ENCODE peak calls at places on chromosomes 7 and 10, in seven cellular contexts. I, M, R, Q, S, K and L are unnamed samples.

GRCh38 chr7:34761627-34762026 is 103.6 kb downstream of the NPSR1 start:
- DNase-seq in M (no peak), S (no peak), R (no peak), K (no peak), Q (no peak), I (no peak), L (no peak)

GRCh38 chr10:83667594-83667993 is 471.7 kb upstream of the GHITM start:
- DNase-seq in S (no peak), M (no peak), R (no peak), Q (no peak), I (no peak), K (no peak), L (no peak)

GRCh38 chr10:53646525-53646924 is 873.9 kb upstream of the MBL2 start:
- DNase-seq in Q (no peak), I (no peak), S (no peak), K (no peak), M (no peak), R (no peak), L (no peak)

GRCh38 chr7:1024331-1024761 is 20.0 kb upstream of the GPR146 start:
- DNase-seq in S (peak), R (no peak), K (no peak), Q (no peak), M (no peak), I (no peak), L (no peak)

GRCh38 chr10:9508616-9509015 is 1454.1 kb downstream of the GATA3 start:
- DNase-seq in S (no peak), M (no peak), K (no peak), I (no peak), R (no peak), Q (no peak), L (no peak)

GRCh38 chr10:122499491-122499941 is 38.2 kb downstream of the HTRA1 start:
- DNase-seq in R (peak), S (no peak), M (peak), I (no peak), K (no peak), Q (peak), L (no peak)

GRCh38 chr10:21700474-21700873 is 166.4 kb downstream of the MLLT10 start:
- DNase-seq in M (no peak), S (no peak), K (no peak), R (no peak), Q (no peak), I (no peak), L (no peak)

GRCh38 chr7:146321301-146321700 is 204.7 kb downstream of the CNTNAP2 start:
- DNase-seq in Q (no peak), M (no peak), S (no peak), R (no peak), I (no peak), K (no peak), L (no peak)

GRCh38 chr7:137992738-137993394 is 9.0 kb downstream of the CREB3L2 start:
- DNase-seq in R (peak), M (no peak), I (no peak), K (peak), Q (peak), S (no peak), L (peak)

GRCh38 chr7:50782376-50783208 is at the start of gene GRB10:
- DNase-seq in Q (no peak), R (peak), M (peak), I (peak), K (no peak), S (no peak), L (no peak)

GRCh38 chr10:113945075-113945686 is 90.7 kb downstream of the NHLRC2 start:
- DNase-seq in Q (no peak), R (peak), K (peak), I (peak), S (no peak), M (no peak), L (no peak)

GRCh38 chr10:119466655-119467054 is 75.9 kb downstream of the RGS10 start:
- DNase-seq in R (no peak), Q (no peak), I (peak), K (no peak), S (no peak), M (no peak), L (peak)

GRCh38 chr10:28678687-28679457 is 1.6 kb downstream of the BAMBI start:
- DNase-seq in Q (no peak), I (peak), M (no peak), R (peak), S (peak), K (no peak), L (peak)

GRCh38 chr7:41921453-41921912 is 218.6 kb upstream of the INHBA start:
- DNase-seq in K (peak), S (no peak), I (no peak), R (no peak), M (no peak), Q (peak), L (no peak)

GRCh38 chr7:133955208-133955607 is 171.9 kb upstream of the LRGUK start:
- DNase-seq in Q (no peak), R (no peak), S (no peak), K (no peak), I (no peak), M (no peak), L (no peak)

GRCh38 chr10:104966563-104967280 is 325.6 kb downstream of the SORCS3 start:
- DNase-seq in I (no peak), K (no peak), M (no peak), R (no peak), S (no peak), Q (no peak), L (no peak)

GRCh38 chr10:77328272-77328816 is 309.3 kb downstream of the KCNMA1 start:
- DNase-seq in R (no peak), Q (no peak), K (no peak), I (peak), S (no peak), M (no peak), L (peak)

GRCh38 chr10:1299041-1299726 is 243.0 kb downstream of the WDR37 start:
- DNase-seq in S (no peak), M (no peak), I (no peak), K (no peak), Q (no peak), R (no peak), L (peak)

GRCh38 chr10:72320676-72321247 is 34.0 kb downstream of the DNAJB12 start:
- DNase-seq in M (no peak), I (peak), R (peak), K (peak), Q (peak), S (peak), L (peak)

GRCh38 chr7:4642468-4643203 is 39.5 kb upstream of the FOXK1 start:
- DNase-seq in Q (no peak), I (no peak), M (no peak), K (no peak), S (no peak), R (no peak), L (peak)

GRCh38 chr7:5629941-5630340 is 151.5 kb downstream of the RNF216 start:
- DNase-seq in M (no peak), R (peak), Q (no peak), K (peak), I (peak), S (no peak), L (peak)

GRCh38 chr7:123557016-123557630 is 495 bp downstream of the NDUFA5 start:
- DNase-seq in M (no peak), Q (no peak), S (no peak), I (peak), K (peak), R (peak), L (no peak)

GRCh38 chr10:6162589-6163356 is 40.0 kb upstream of the PFKFB3 start:
- DNase-seq in Q (no peak), M (no peak), S (no peak), I (no peak), K (no peak), R (no peak), L (no peak)

GRCh38 chr10:88027570-88027969 is 164.1 kb downstream of the PTEN start:
- DNase-seq in I (no peak), R (no peak), K (no peak), M (no peak), S (peak), Q (no peak), L (no peak)

GRCh38 chr10:127410030-127410429 is 139.1 kb upstream of the NPS start:
- DNase-seq in I (no peak), M (no peak), R (no peak), Q (no peak), S (no peak), K (no peak), L (no peak)

GRCh38 chr10:71213127-71213616 is 802 bp downstream of the UNC5B start:
- DNase-seq in Q (peak), S (peak), R (peak), I (peak), K (peak), M (peak), L (peak)

GRCh38 chr7:137628211-137628610 is 218.6 kb downstream of the DGKI start:
- DNase-seq in Q (no peak), S (no peak), K (no peak), M (no peak), I (no peak), R (no peak), L (no peak)

GRCh38 chr7:80481196-80481884 is 30.5 kb downstream of the GNAT3 start:
- DNase-seq in Q (no peak), I (peak), S (no peak), R (no peak), M (no peak), K (peak), L (no peak)

GRCh38 chr7:2358968-2359527 is 4.4 kb downstream of the EIF3B start:
- DNase-seq in Q (no peak), S (no peak), K (no peak), R (no peak), I (no peak), M (no peak), L (no peak)

GRCh38 chr10:6621536-6621935 is 41.5 kb upstream of the PRKCQ start:
- DNase-seq in S (no peak), Q (no peak), I (no peak), R (no peak), M (no peak), K (no peak), L (no peak)

GRCh38 chr10:17423641-17424186 is 30.7 kb downstream of the ST8SIA6 start:
- DNase-seq in S (no peak), K (no peak), Q (no peak), I (no peak), R (no peak), M (no peak), L (no peak)

GRCh38 chr10:970311-971149 is 17.7 kb upstream of the GTPBP4 start:
- DNase-seq in K (peak), S (no peak), R (no peak), Q (no peak), I (peak), M (no peak), L (no peak)

GRCh38 chr10:46523881-46524470 is 32.5 kb downstream of the GPRIN2 start:
- DNase-seq in Q (peak), R (peak), I (peak), K (peak), S (no peak), M (peak), L (peak)

GRCh38 chr10:7872041-7872442 is 53.7 kb downstream of the TAF3 start:
- DNase-seq in R (peak), K (no peak), I (peak), Q (no peak), M (no peak), S (peak), L (no peak)
- TF ChIP-seq CTCF in R (peak), K (peak), I (peak), Q (peak), M (peak), S (peak), L (peak)

GRCh38 chr10:37707829-37708578 is 149.4 kb downstream of the ZNF248 start:
- DNase-seq in S (no peak), M (no peak), I (peak), K (no peak), Q (no peak), R (no peak), L (no peak)
- TF ChIP-seq CTCF in S (no peak), M (no peak), I (peak), K (no peak), Q (no peak), R (no peak), L (no peak)

GRCh38 chr7:127252736-127253288 is at the start of gene GRM8:
- DNase-seq in I (peak), K (no peak), Q (no peak), M (peak), S (peak), R (peak), L (peak)
- TF ChIP-seq CTCF in I (no peak), K (no peak), Q (no peak), M (no peak), S (no peak), R (no peak), L (no peak)

GRCh38 chr7:56092789-56093531 is at the start of gene PHKG1:
- DNase-seq in I (peak), Q (peak), K (peak), R (peak), S (no peak), M (peak), L (no peak)
- TF ChIP-seq CTCF in I (peak), Q (peak), K (peak), R (peak), S (no peak), M (peak), L (no peak)

GRCh38 chr10:69407621-69408301 is 9.0 kb downstream of the TACR2 start:
- DNase-seq in S (peak), M (no peak), Q (no peak), K (no peak), R (no peak), I (peak), L (peak)
- TF ChIP-seq CTCF in S (no peak), M (no peak), Q (peak), K (peak), R (peak), I (peak), L (peak)

GRCh38 chr7:108247646-108248045 is 117.5 kb upstream of the LAMB4 start:
- DNase-seq in M (no peak), K (no peak), R (no peak), I (peak), S (no peak), Q (no peak), L (no peak)

GRCh38 chr7:108245523-108246226 is 115.5 kb upstream of the LAMB4 start:
- DNase-seq in K (no peak), M (no peak), Q (no peak), I (no peak), R (no peak), S (no peak), L (no peak)

GRCh38 chr7:108248418-108248817 is 118.3 kb upstream of the LAMB4 start:
- DNase-seq in R (no peak), I (no peak), M (no peak), S (no peak), Q (no peak), K (no peak), L (no peak)

GRCh38 chr7:108244110-108244509 is 113.9 kb upstream of the LAMB4 start:
- DNase-seq in M (no peak), S (no peak), R (no peak), Q (no peak), K (no peak), I (no peak), L (no peak)

GRCh38 chr7:108246227-108246837 is 116.2 kb upstream of the LAMB4 start:
- DNase-seq in Q (peak), R (peak), K (peak), M (no peak), S (no peak), I (peak), L (peak)
- TF ChIP-seq CTCF in Q (no peak), R (peak), K (peak), M (no peak), S (no peak), I (no peak), L (no peak)